ENCODE peak calls at places on chromosomes 16 and 17, in six cellular contexts. P is activated T-helper 9 cell treated with anti-CD3 and anti-CD28 coated beads, Interleukin-2, amount 50 U/mL, for 16 hours; M is fibroblast of pulmonary artery; H is NCI-H774; W is aorta; C is chondrocyte. B is an unnamed sample.

GRCh38 chr17:65998675-65999074 is 193.3 kb downstream of the CEP112 start:
- DNase-seq in H (no peak), W (no peak), P (no peak), C (no peak), M (no peak), B (no peak)

GRCh38 chr16:69105501-69106361 is at the start of gene HAS3:
- DNase-seq in P (no peak), C (peak; percentile 91), H (peak; percentile 15), M (peak; percentile 67), W (peak; percentile 57), B (no peak)

GRCh38 chr17:491086-492014 is 138.7 kb upstream of the RPH3AL start:
- DNase-seq in C (no peak), P (no peak), M (peak; percentile 50), W (peak; percentile 76), H (no peak), B (peak; percentile 80)

GRCh38 chr16:87968541-87968940 is 17.3 kb downstream of the BANP start:
- DNase-seq in W (no peak), M (no peak), P (no peak), C (no peak), H (no peak), B (no peak)

GRCh38 chr16:57316390-57317017 is 32.0 kb upstream of the PLLP start:
- DNase-seq in C (no peak), M (peak; percentile 96), W (peak; percentile 77), H (no peak), P (no peak), B (no peak)

GRCh38 chr17:40323731-40324650 is 15.0 kb downstream of the RARA start:
- DNase-seq in M (peak; percentile 81), P (peak; percentile 62), H (no peak), C (peak; percentile 60), W (peak; percentile 90), B (peak; percentile 84)

GRCh38 chr16:28218109-28218508 is 6.3 kb upstream of the XPO6 start:
- DNase-seq in C (no peak), W (no peak), P (peak; percentile 39), H (no peak), M (peak; percentile 73), B (no peak)

GRCh38 chr17:14774774-14775173 is 473.9 kb downstream of the HS3ST3B1 start:
- DNase-seq in W (no peak), C (no peak), P (no peak), H (no peak), M (no peak), B (no peak)

GRCh38 chr16:59046335-59046734 is 312.2 kb upstream of the GOT2 start:
- DNase-seq in C (no peak), M (no peak), H (no peak), W (no peak), P (no peak), B (no peak)

GRCh38 chr17:66255112-66255511 is 25.9 kb upstream of the APOH start:
- DNase-seq in H (peak; percentile 77), W (no peak), M (peak; percentile 90), C (no peak), P (no peak), B (no peak)

GRCh38 chr16:27994686-27995085 is 68.8 kb downstream of the GSG1L start:
- DNase-seq in M (no peak), W (no peak), C (no peak), P (no peak), H (no peak), B (no peak)

GRCh38 chr17:77684803-77685580 is 273.5 kb upstream of the TNRC6C start:
- DNase-seq in M (no peak), H (no peak), P (no peak), W (no peak), C (peak; percentile 29), B (no peak)

GRCh38 chr16:20061132-20061531 is 12.6 kb downstream of the GPR139 start:
- DNase-seq in C (no peak), H (no peak), W (no peak), M (no peak), P (no peak), B (no peak)

GRCh38 chr17:78345172-78345571 is 14.7 kb downstream of the SOCS3 start:
- DNase-seq in M (no peak), W (no peak), P (no peak), H (no peak), C (peak; percentile 81), B (no peak)

GRCh38 chr16:30882429-30883310 is 11.2 kb downstream of the BCL7C start:
- DNase-seq in H (no peak), W (no peak), C (no peak), M (no peak), P (no peak), B (no peak)

GRCh38 chr16:585351-585750 is 4.5 kb upstream of the RAB40C start:
- DNase-seq in P (no peak), W (no peak), M (no peak), H (no peak), C (no peak), B (no peak)

GRCh38 chr16:67236551-67237395 is 9.8 kb downstream of the TMEM208 start:
- DNase-seq in M (peak; percentile 46), C (no peak), P (peak; percentile 66), H (peak; percentile 4), W (peak; percentile 43), B (no peak)

GRCh38 chr17:63232565-63233310 is 213.4 kb downstream of the CYB561 start:
- DNase-seq in H (no peak), M (no peak), W (no peak), P (no peak), C (no peak), B (no peak)

GRCh38 chr16:81861915-81862314 is 82.8 kb downstream of the PLCG2 start:
- DNase-seq in H (no peak), P (no peak), M (no peak), C (no peak), W (no peak), B (no peak)